ENCODE peak calls at places on chromosomes 7 and 10, in eight cellular contexts. L is PC-3, K is GM23338, U is GM23248, H is hepatocyte, Q is OCI-LY7, W is HCT116, N is MM.1S. O is an unnamed sample. For H3K79me2, the result is how much of the 10 kb centered on the place peaks cover.

GRCh38 chr10:22550732-22551131 is 163.6 kb downstream of the PIP4K2A start:
- DNase-seq in L (peak), K (peak), U (peak), H (peak), Q (peak), W (peak), N (peak), O (peak)

GRCh38 chr10:102718220-102718619 is 3.8 kb downstream of the SFXN2 start:
- DNase-seq in L (no peak), K (peak), U (peak), H (peak), Q (no peak), W (no peak), N (no peak), O (peak)

GRCh38 chr7:72336887-72337821 is 75.0 kb downstream of the CALN1 start:
- DNase-seq in L (no peak), K (peak), U (no peak), H (no peak), Q (no peak), W (no peak), N (no peak), O (peak)

GRCh38 chr10:18822156-18822555 is 162.9 kb downstream of the ARL5B start:
- DNase-seq in L (peak), K (peak), U (peak), H (peak), Q (peak), W (no peak), N (peak), O (peak)

GRCh38 chr7:11237742-11238141 is 264.1 kb downstream of the PHF14 start:
- DNase-seq in L (no peak), K (peak), U (no peak), H (no peak), Q (no peak), W (no peak), N (no peak), O (no peak)

GRCh38 chr10:51918921-51919325 is 219.5 kb upstream of the CSTF2T start:
- DNase-seq in L (no peak), K (no peak), U (no peak), H (no peak), Q (no peak), W (no peak), N (no peak), O (no peak)

GRCh38 chr10:30823651-30824050 is 194.1 kb upstream of the LYZL2 start:
- DNase-seq in L (no peak), K (no peak), U (no peak), H (no peak), Q (no peak), W (no peak), N (no peak), O (no peak)

GRCh38 chr7:151408839-151409554 is 841 bp downstream of the WDR86 start:
- DNase-seq in L (no peak), K (peak), U (no peak), H (peak), Q (peak), W (no peak), N (peak), O (peak)

GRCh38 chr7:78149787-78150186 is 351.2 kb downstream of the PHTF2 start:
- DNase-seq in L (no peak), K (no peak), U (peak), H (no peak), Q (no peak), W (no peak), N (no peak), O (no peak)

GRCh38 chr10:34994565-34995142 is 95.5 kb downstream of the CUL2 start:
- DNase-seq in L (peak), K (peak), U (peak), H (peak), Q (peak), W (peak), N (peak), O (peak)

GRCh38 chr10:3735175-3735574 is 49.8 kb downstream of the KLF6 start:
- DNase-seq in L (no peak), K (peak), U (no peak), H (no peak), Q (peak), W (no peak), N (no peak), O (peak)

GRCh38 chr10:132048294-132048667 is 17.5 kb upstream of the JAKMIP3 start:
- DNase-seq in L (no peak), K (no peak), U (no peak), H (no peak), Q (no peak), W (no peak), N (no peak), O (no peak)

GRCh38 chr7:139016931-139017511 is 18.8 kb downstream of the ZC3HAV1L start:
- DNase-seq in L (peak), K (peak), U (peak), H (peak), Q (peak), W (peak), N (peak), O (peak)

GRCh38 chr10:101091546-101092290 is 29.9 kb downstream of the KAZALD1 start:
- DNase-seq in L (peak), K (no peak), U (peak), H (no peak), Q (no peak), W (no peak), N (no peak), O (no peak)

GRCh38 chr10:62582804-62583208 is 208.6 kb downstream of the ZNF365 start:
- DNase-seq in L (peak), K (no peak), U (peak), H (peak), Q (no peak), W (no peak), N (no peak), O (no peak)

GRCh38 chr7:116834815-116835533 is 27.4 kb upstream of the CAPZA2 start:
- DNase-seq in L (peak), K (no peak), U (peak), H (peak), Q (no peak), W (no peak), N (no peak), O (no peak)

GRCh38 chr10:126754966-126755365 is 84.5 kb upstream of the C10orf90 start:
- DNase-seq in L (no peak), K (no peak), U (no peak), H (no peak), Q (no peak), W (no peak), N (no peak), O (no peak)

GRCh38 chr7:158374586-158374985 is 213.0 kb downstream of the PTPRN2 start:
- DNase-seq in L (peak), K (no peak), U (peak), H (no peak), Q (no peak), W (no peak), N (no peak), O (no peak)

GRCh38 chr10:74813860-74814259 is 12.5 kb upstream of the KAT6B start:
- DNase-seq in L (no peak), K (peak), U (no peak), H (no peak), Q (no peak), W (no peak), N (no peak), O (peak)

GRCh38 chr10:2119316-2119715 is 382.0 kb upstream of the ADARB2 start:
- DNase-seq in L (peak), K (no peak), U (no peak), H (no peak), Q (no peak), W (no peak), N (no peak), O (no peak)
- TF ChIP-seq EZH2phosphoT487 in L (no peak), K (no peak), U (no peak), H (no peak), Q (no peak), W (no peak), N (no peak), O (no peak)

GRCh38 chr10:112385143-112385695 is 11.3 kb downstream of the ACSL5 start:
- DNase-seq in L (no peak), K (no peak), U (no peak), H (no peak), Q (no peak), W (no peak), N (no peak), O (no peak)

GRCh38 chr10:112388548-112388947 is 14.6 kb downstream of the ACSL5 start:
- DNase-seq in L (no peak), K (no peak), U (no peak), H (no peak), Q (no peak), W (no peak), N (no peak), O (no peak)

GRCh38 chr10:112379635-112380296 is 5.8 kb downstream of the ACSL5 start:
- DNase-seq in L (peak), K (no peak), U (peak), H (peak), Q (no peak), W (peak), N (no peak), O (no peak)

GRCh38 chr10:112382539-112383235 is 8.8 kb downstream of the ACSL5 start:
- DNase-seq in L (no peak), K (no peak), U (no peak), H (no peak), Q (no peak), W (no peak), N (no peak), O (no peak)

GRCh38 chr10:112383325-112383724 is 9.4 kb downstream of the ACSL5 start:
- DNase-seq in L (peak), K (no peak), U (peak), H (peak), Q (no peak), W (peak), N (no peak), O (no peak)
- H3K79me2 ChIP-seq in L (under half), K (under half), U (under half), H (under half), Q (under half), W (half or more), N (under half), O (under half)

GRCh38 chr7:154741131-154741530 is 261.8 kb downstream of the PAXIP1 start:
- DNase-seq in L (no peak), K (no peak), U (no peak), H (no peak), Q (no peak), W (no peak), N (no peak), O (no peak)

GRCh38 chr7:154735766-154736165 is 267.2 kb downstream of the PAXIP1 start:
- DNase-seq in L (no peak), K (no peak), U (no peak), H (no peak), Q (no peak), W (no peak), N (no peak), O (no peak)

DNA sequence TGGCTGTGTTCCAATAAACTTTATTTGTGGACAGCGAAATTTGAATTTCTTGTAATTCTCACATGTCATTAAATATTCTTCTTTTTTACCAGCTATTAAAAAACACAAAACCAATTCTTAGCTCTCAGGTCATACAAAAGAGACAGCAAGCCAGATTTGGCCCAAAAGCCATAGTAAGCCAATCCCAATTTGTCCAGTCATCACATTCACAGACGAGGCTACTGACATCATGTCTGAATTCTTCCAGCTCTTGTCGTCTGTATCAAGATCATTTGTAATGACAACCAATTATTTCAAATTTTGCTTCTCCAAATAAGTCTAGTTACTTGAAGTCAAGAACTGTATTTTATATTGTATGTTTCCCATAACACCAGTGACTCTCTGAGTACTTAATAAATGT is 266.5 kb downstream of the PAXIP1 start:
- DNase-seq in L (no peak), K (no peak), U (no peak), H (no peak), Q (no peak), W (no peak), N (no peak), O (no peak)
- H3K27ac ChIP-seq in L (no peak), K (no peak), U (no peak), H (no peak), Q (no peak), W (no peak), N (no peak), O (no peak)

GRCh38 chr10:46094197-46094500 is 48.1 kb upstream of the MSMB start:
- DNase-seq in L (no peak), K (no peak), U (no peak), H (no peak), Q (no peak), W (no peak), N (no peak), O (no peak)

GRCh38 chr10:46091080-46091833 is 45.2 kb upstream of the MSMB start:
- DNase-seq in L (no peak), K (no peak), U (no peak), H (no peak), Q (peak), W (no peak), N (peak), O (no peak)

GRCh38 chr10:46092523-46093195 is 46.6 kb upstream of the MSMB start:
- DNase-seq in L (no peak), K (no peak), U (no peak), H (no peak), Q (peak), W (no peak), N (peak), O (no peak)

GRCh38 chr10:46090258-46090812 is 44.3 kb upstream of the MSMB start:
- DNase-seq in L (no peak), K (no peak), U (no peak), H (no peak), Q (no peak), W (no peak), N (no peak), O (no peak)

DNA sequence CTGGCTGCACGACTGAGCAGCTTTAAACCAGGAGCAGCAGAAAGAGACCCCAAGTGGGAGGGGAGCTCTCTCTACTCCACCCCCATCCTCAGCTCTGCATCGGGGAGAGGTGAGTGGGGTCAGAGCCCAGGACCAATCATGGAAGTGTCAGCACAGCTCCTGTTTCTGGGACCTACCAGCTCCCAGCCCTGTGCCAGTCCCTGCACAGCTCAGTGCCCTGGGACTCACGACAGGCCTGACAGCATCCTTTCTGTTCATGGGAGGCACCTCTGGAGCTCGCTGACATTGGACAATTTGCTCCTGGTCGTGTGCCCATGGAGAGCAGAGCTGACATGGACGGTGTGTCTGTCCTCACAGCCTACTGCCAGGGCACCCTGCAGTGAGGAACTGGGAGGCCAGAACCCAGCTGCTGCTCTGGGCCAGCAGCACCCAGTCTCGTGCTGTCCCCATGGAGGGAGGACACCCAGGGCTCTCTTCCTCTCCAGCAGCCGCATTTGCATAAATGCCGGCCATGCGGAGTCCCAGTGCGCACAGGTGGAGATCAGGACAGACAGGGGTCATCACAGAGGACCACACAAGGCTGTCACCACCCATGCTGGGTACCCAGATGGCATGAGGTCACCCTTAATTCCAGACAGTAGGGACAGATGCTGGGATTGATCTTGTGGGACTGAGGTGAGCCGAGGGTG is 45.9 kb upstream of the MSMB start:
- DNase-seq in L (no peak), K (no peak), U (no peak), H (no peak), Q (peak), W (no peak), N (peak), O (no peak)
- TF ChIP-seq EZH2phosphoT487 in L (no peak), K (no peak), U (no peak), H (no peak), Q (no peak), W (no peak), N (no peak), O (no peak)

DNA sequence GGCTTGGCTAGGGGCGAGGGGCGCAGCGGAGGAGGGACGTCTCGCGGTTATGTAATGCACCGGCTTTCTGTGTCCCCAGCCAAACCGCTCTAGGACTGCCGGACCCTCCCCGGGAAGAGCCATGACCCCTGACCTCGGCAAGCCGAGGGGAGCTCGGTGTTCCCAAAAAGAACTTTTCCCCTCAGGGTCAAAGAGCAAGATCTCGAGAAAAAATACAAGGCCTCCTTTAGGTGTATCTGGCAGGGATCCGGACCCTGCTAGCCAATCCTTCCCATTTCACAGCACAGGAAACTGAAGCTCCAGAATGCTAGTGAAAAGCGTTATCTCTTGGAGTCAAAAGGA is 590 bp upstream of the SLC16A12 start:
- DNase-seq in L (no peak), K (no peak), U (no peak), H (no peak), Q (no peak), W (no peak), N (no peak), O (no peak)
- H3K79me2 ChIP-seq in L (under half), K (under half), U (under half), H (under half), Q (under half), W (under half), N (under half), O (under half)

GRCh38 chr10:72263613-72264241 is 10.0 kb upstream of the DDIT4 start:
- DNase-seq in L (peak), K (peak), U (no peak), H (peak), Q (peak), W (no peak), N (peak), O (no peak)
- H3K27ac ChIP-seq in L (peak), K (no peak), U (no peak), H (peak), Q (peak), W (peak), N (peak), O (no peak)

GRCh38 chr10:69123306-69123746 is 652 bp upstream of the VPS26A start:
- DNase-seq in L (peak), K (peak), U (peak), H (peak), Q (no peak), W (peak), N (no peak), O (peak)
- TF ChIP-seq EZH2phosphoT487 in L (no peak), K (no peak), U (no peak), H (no peak), Q (no peak), W (no peak), N (no peak), O (no peak)